ENCODE peak calls at places on chromosomes 13 and 19, in four cellular contexts. K is breast epithelium, U is sigmoid colon, P is tibial nerve. Z is an unnamed sample.

GRCh38 chr13:84137292-84137691 is 255.0 kb upstream of the SLITRK1 start:
- DNase-seq in P (no peak), U (no peak), K (no peak), Z (peak; percentile 37)

GRCh38 chr19:43439183-43440063 is 24.7 kb downstream of the TEX101 start:
- DNase-seq in P (no peak), U (no peak), K (no peak), Z (no peak)

GRCh38 chr19:14383556-14383897 is 2.3 kb downstream of the ADGRE5 start:
- DNase-seq in K (no peak), U (peak; percentile 77), P (no peak), Z (peak; percentile 59)

GRCh38 chr13:51419015-51419636 is 33.7 kb downstream of the INTS6 start:
- DNase-seq in K (no peak), P (no peak), U (no peak), Z (no peak)

GRCh38 chr13:99495478-99496321 is 5.6 kb upstream of the TM9SF2 start:
- DNase-seq in K (no peak), U (no peak), P (no peak), Z (no peak)

GRCh38 chr19:47447470-47448359 is 24.0 kb downstream of the SLC8A2 start:
- DNase-seq in U (no peak), K (no peak), P (no peak), Z (no peak)

GRCh38 chr13:20559659-20560356 is 7.1 kb upstream of the IFT88 start:
- DNase-seq in U (no peak), K (no peak), P (no peak), Z (no peak)

GRCh38 chr13:41284512-41285288 is 21.3 kb upstream of the MTRF1 start:
- DNase-seq in K (no peak), P (no peak), U (no peak), Z (no peak)

GRCh38 chr13:77563110-77563509 is 27.6 kb downstream of the SCEL start:
- DNase-seq in K (no peak), U (no peak), P (no peak), Z (no peak)

GRCh38 chr19:18776736-18777135 is 14.4 kb downstream of the COMP start:
- DNase-seq in P (no peak), K (no peak), U (no peak), Z (no peak)

GRCh38 chr13:85148009-85148408 is 651.2 kb downstream of the SLITRK6 start:
- DNase-seq in P (no peak), K (no peak), U (no peak), Z (no peak)

GRCh38 chr19:14073925-14074838 is 1.6 kb downstream of the MISP3 start:
- DNase-seq in P (peak; percentile 23), K (no peak), U (peak; percentile 77), Z (no peak)

GRCh38 chr13:87788363-87788762 is 117.2 kb downstream of the SLITRK5 start:
- DNase-seq in P (no peak), K (no peak), U (no peak), Z (no peak)

GRCh38 chr19:38417544-38418506 is 8.2 kb downstream of the RASGRP4 start:
- DNase-seq in K (no peak), U (peak; percentile 80), P (peak; percentile 11), Z (peak; percentile 56)

GRCh38 chr13:31944262-31945160 is 87.1 kb upstream of the FRY start:
- DNase-seq in U (no peak), P (no peak), K (no peak), Z (no peak)

GRCh38 chr13:48536851-48537250 is 4.0 kb upstream of the RCBTB2 start:
- DNase-seq in U (no peak), K (no peak), P (no peak), Z (no peak)

GRCh38 chr19:35042056-35042730 is 672 bp downstream of the HPN start:
- DNase-seq in U (no peak), K (no peak), P (no peak), Z (no peak)

GRCh38 chr13:87661471-87661870 is 9.7 kb upstream of the SLITRK5 start:
- DNase-seq in K (no peak), P (no peak), U (no peak), Z (no peak)

GRCh38 chr19:6099633-6100032 is 10.7 kb downstream of the RFX2 start:
- DNase-seq in P (no peak), U (no peak), K (no peak), Z (no peak)

GRCh38 chr19:43555185-43555770 is 20.0 kb downstream of the XRCC1 start:
- DNase-seq in P (peak; percentile 77), U (peak; percentile 75), K (peak; percentile 62), Z (peak; percentile 67)

GRCh38 chr13:113848431-113849260 is 15.2 kb downstream of the GAS6 start:
- DNase-seq in U (no peak), K (no peak), P (no peak), Z (no peak)

GRCh38 chr13:45341034-45341798 is at the start of gene TPT1:
- DNase-seq in K (peak; percentile 99), U (peak; percentile 100), P (peak; percentile 97), Z (peak; percentile 99)

GRCh38 chr19:11024259-11024658 is 63.4 kb downstream of the SMARCA4 start:
- DNase-seq in U (no peak), P (no peak), K (no peak), Z (peak; percentile 48)

GRCh38 chr13:107900775-107901174 is 314.6 kb downstream of the LIG4 start:
- DNase-seq in P (no peak), U (no peak), K (no peak), Z (no peak)

GRCh38 chr19:3184847-3185481 is 766 bp upstream of the NCLN start:
- DNase-seq in K (no peak), P (peak; percentile 75), U (peak; percentile 84), Z (peak; percentile 82)

GRCh38 chr13:51048166-51048461 is 63.0 kb downstream of the C13orf42 start:
- DNase-seq in U (no peak), K (no peak), P (no peak), Z (no peak)

GRCh38 chr19:19279853-19280252 is 6.8 kb upstream of the TM6SF2 start:
- DNase-seq in P (no peak), U (no peak), K (no peak), Z (no peak)

GRCh38 chr13:86825410-86825809 is 845.8 kb upstream of the SLITRK5 start:
- DNase-seq in P (no peak), K (no peak), U (no peak), Z (no peak)

GRCh38 chr13:75368167-75368566 is 113.8 kb downstream of the TBC1D4 start:
- DNase-seq in P (peak; percentile 70), K (no peak), U (no peak), Z (peak; percentile 67)

GRCh38 chr13:37833411-37833810 is 36.2 kb downstream of the TRPC4 start:
- DNase-seq in K (no peak), P (no peak), U (no peak), Z (no peak)

GRCh38 chr19:1396019-1396767 is 5.1 kb downstream of the GAMT start:
- DNase-seq in K (no peak), U (no peak), P (no peak), Z (no peak)

GRCh38 chr19:46748325-46749109 is 2.3 kb upstream of the STRN4 start:
- DNase-seq in U (no peak), K (no peak), P (peak; percentile 87), Z (peak; percentile 67)

GRCh38 chr13:51235756-51236564 is 13.8 kb downstream of the FAM124A start:
- DNase-seq in P (no peak), K (no peak), U (no peak), Z (no peak)

GRCh38 chr19:15418588-15419412 is at the start of gene AKAP8L:
- DNase-seq in U (peak; percentile 100), P (peak; percentile 100), K (peak; percentile 98), Z (peak; percentile 99)

GRCh38 chr19:15418112-15418587 is 638 bp downstream of the AKAP8L start:
- DNase-seq in P (no peak), U (peak; percentile 78), K (no peak), Z (peak; percentile 57)

GRCh38 chr19:15417699-15418098 is 1.1 kb downstream of the AKAP8L start:
- DNase-seq in K (no peak), P (no peak), U (no peak), Z (peak; percentile 21)

DNA sequence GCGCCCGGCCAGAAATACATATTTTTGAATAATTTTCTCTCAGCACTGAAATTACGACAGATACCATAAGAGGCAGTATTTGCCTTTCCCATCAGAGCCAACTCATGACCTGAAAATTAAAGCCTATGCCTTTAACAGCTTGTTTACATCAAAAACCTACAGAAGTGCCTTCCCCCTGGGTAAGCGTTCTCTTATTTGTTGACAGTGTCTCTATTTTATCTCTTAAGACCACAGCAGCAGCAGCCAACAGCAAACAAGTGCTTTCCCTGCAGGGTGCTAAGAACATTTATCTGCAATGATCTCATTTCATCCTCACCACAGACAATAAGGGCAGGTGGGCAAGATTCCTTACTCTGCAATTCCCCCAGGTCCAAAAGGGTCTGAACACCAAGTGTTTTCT is 6.0 kb downstream of the AKAP8L start:
- DNase-seq in K (no peak), U (no peak), P (no peak), Z (no peak)
- H3K4me1 ChIP-seq in K (peaks cover 21% of the 10 kb centered on the region), U (peaks cover 88% of the 10 kb centered on the region), P (no peaks in the 10 kb centered on the region), Z (peaks cover 77% of the 10 kb centered on the region)

GRCh38 chr13:111271186-111271698 is 49.2 kb upstream of the TEX29 start:
- DNase-seq in K (no peak), U (no peak), P (no peak), Z (no peak)
- H3K36me3 ChIP-seq in K (peaks cover 6% of the 10 kb centered on the region), U (peaks cover 73% of the 10 kb centered on the region), P (peaks cover 63% of the 10 kb centered on the region), Z (peaks cover 84% of the 10 kb centered on the region)

GRCh38 chr19:17394891-17395415 is 957 bp upstream of the CCDC194 start:
- DNase-seq in K (no peak), U (no peak), P (peak; percentile 73), Z (peak; percentile 68)
- TF ChIP-seq POLR2A in K (no peak), U (no peak), P (no peak), Z (no peak)

DNA sequence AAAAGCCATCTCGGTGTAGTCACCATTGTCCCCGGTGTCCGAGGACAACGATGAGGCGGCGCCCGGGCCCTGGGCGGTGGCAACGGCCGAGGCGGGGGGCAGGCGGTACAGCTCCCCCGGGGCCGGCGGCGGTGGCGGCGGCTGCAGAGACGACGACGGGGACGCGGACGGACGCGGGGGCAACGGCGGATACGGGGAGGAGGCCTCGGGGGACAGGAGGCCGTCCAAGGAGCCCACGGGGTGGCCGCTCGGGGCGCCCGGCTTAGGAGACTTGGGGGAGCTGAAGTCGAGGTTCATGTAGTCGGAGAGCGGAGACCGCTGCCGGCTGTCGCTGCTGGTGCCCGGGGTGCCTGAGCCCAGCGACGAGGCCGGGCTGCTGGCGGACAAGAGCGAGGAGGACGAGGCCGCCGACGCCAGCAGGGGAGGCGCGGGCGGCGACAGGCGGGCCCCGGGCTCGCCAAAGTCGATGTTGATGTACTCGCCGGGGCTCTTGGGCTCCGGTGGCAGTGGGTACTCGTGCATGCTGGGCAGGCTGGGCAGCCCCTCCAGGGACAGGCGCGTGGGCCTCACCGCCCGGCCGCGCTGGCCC is 3.5 kb downstream of the IRS2 start:
- DNase-seq in K (no peak), U (no peak), P (no peak), Z (no peak)
- H3K4me1 ChIP-seq in K (no peaks in the 10 kb centered on the region), U (peaks cover 53% of the 10 kb centered on the region), P (no peaks in the 10 kb centered on the region), Z (peaks cover 16% of the 10 kb centered on the region)